ENCODE peak calls at places on chromosomes 16 and 17, in four cellular contexts. J, Y, M and P are unnamed samples. For H3K36me3, the result is how much of the 10 kb centered on the place peaks cover.

GRCh38 chr16:84065536-84066132 is 23.0 kb upstream of the SLC38A8 start:
- DNase-seq in J (peak), Y (peak), M (peak), P (peak)

GRCh38 chr16:50491516-50491915 is 56.7 kb upstream of the NKD1 start:
- DNase-seq in J (no peak), Y (no peak), M (no peak), P (no peak)

GRCh38 chr17:77423589-77424451 is 283.1 kb downstream of the SEC14L1 start:
- DNase-seq in J (peak), Y (peak), M (peak), P (peak)

GRCh38 chr17:69457603-69458002 is 43.1 kb downstream of the MAP2K6 start:
- DNase-seq in J (no peak), Y (no peak), M (no peak), P (no peak)

GRCh38 chr16:56603589-56603988 is 4.8 kb upstream of the MT2A start:
- DNase-seq in J (no peak), Y (peak), M (peak), P (no peak)

GRCh38 chr16:20971420-20971819 is 70.8 kb downstream of the LYRM1 start:
- DNase-seq in J (no peak), Y (no peak), M (no peak), P (no peak)

GRCh38 chr17:49146620-49147306 is 14.2 kb downstream of the B4GALNT2 start:
- DNase-seq in J (peak), Y (peak), M (peak), P (peak)

GRCh38 chr17:7042507-7043194 is 1.2 kb downstream of the SLC16A11 start:
- DNase-seq in J (no peak), Y (no peak), M (no peak), P (no peak)

GRCh38 chr17:29378495-29378894 is 11.7 kb upstream of the TAOK1 start:
- DNase-seq in J (no peak), Y (no peak), M (no peak), P (no peak)

GRCh38 chr17:27741361-27741861 is 58.9 kb downstream of the NOS2 start:
- DNase-seq in J (peak), Y (peak), M (peak), P (no peak)

GRCh38 chr16:55645986-55646385 is 9.8 kb upstream of the SLC6A2 start:
- DNase-seq in J (no peak), Y (peak), M (no peak), P (no peak)

GRCh38 chr17:21019976-21020575 is 22.7 kb downstream of the USP22 start:
- DNase-seq in J (no peak), Y (no peak), M (no peak), P (no peak)

GRCh38 chr16:23950898-23951297 is 115.1 kb downstream of the PRKCB start:
- DNase-seq in J (no peak), Y (no peak), M (no peak), P (no peak)

GRCh38 chr17:8188408-8188839 is 1.6 kb downstream of the BORCS6 start:
- DNase-seq in J (no peak), Y (no peak), M (no peak), P (no peak)

GRCh38 chr16:21603920-21604319 is 4.5 kb downstream of the METTL9 start:
- DNase-seq in J (peak), Y (peak), M (peak), P (peak)

GRCh38 chr16:19344980-19345379 is 59.4 kb downstream of the CLEC19A start:
- DNase-seq in J (no peak), Y (no peak), M (no peak), P (no peak)

GRCh38 chr17:44807817-44808155 is 22.3 kb downstream of the GJC1 start:
- DNase-seq in J (no peak), Y (no peak), M (no peak), P (no peak)

GRCh38 chr16:23048164-23048563 is 101.1 kb downstream of the USP31 start:
- DNase-seq in J (no peak), Y (no peak), M (no peak), P (no peak)

GRCh38 chr16:61887903-61888302 is 148.3 kb downstream of the CDH8 start:
- DNase-seq in J (peak), Y (peak), M (no peak), P (no peak)

GRCh38 chr17:57104461-57105175 is 19.6 kb downstream of the AKAP1 start:
- DNase-seq in J (peak), Y (peak), M (peak), P (peak)

GRCh38 chr16:56632160-56632847 is at the start of gene MT1M:
- DNase-seq in J (no peak), Y (peak), M (no peak), P (peak)

GRCh38 chr17:60901806-60902205 is 224.2 kb downstream of the BCAS3 start:
- DNase-seq in J (peak), Y (peak), M (peak), P (peak)

GRCh38 chr16:21088646-21089538 is 61.8 kb downstream of the DNAH3 start:
- DNase-seq in J (peak), Y (peak), M (peak), P (peak)

DNA sequence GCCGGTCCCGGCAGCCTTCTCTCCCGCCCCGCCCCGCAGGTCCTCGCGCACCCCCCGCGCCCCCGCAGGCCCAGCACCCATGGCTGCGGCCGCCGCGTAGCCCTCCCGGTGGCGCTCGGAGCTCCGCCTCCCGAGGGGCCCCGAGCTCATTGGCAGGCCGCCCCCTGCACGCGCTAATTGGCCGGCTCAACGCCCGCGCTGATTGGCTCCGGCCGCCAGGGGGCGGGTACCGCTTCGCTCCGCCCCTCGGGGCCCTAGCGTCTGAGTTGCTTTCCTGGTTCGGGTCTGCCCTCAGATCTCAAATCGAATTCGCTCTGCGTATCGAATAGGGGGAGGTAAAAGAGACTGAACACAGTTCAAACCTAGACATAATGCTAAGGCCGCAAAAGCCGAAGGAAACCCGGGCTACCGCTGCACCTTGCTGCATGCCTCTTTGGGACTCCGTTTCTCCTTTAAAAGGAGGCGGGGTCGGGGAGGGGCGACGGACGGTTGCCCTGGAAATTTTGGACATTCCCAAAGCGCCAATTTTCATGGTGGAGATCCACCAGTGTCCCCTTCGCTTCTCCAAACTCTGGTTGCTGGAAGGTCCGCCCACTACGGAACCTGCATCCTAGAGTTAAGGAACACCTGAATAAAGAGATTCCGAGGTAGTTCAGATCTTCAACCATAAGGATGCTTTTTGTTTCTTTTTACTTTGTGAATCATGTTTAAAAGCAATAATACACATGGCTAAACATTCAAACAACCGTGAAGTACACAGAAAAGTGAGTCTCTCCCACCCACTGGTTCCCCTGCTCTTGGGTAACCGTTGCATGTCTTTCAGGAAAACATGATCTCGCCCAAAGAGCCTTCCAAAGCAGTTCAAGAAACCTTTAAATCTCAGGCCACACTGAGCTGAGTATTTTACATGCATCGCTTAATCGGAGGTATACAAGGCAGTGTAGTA is at the start of gene DEXI:
- DNase-seq in J (peak), Y (peak), M (peak), P (peak)
- H2AFZ ChIP-seq in J (peak), Y (peak), M (peak), P (peak)

DNA sequence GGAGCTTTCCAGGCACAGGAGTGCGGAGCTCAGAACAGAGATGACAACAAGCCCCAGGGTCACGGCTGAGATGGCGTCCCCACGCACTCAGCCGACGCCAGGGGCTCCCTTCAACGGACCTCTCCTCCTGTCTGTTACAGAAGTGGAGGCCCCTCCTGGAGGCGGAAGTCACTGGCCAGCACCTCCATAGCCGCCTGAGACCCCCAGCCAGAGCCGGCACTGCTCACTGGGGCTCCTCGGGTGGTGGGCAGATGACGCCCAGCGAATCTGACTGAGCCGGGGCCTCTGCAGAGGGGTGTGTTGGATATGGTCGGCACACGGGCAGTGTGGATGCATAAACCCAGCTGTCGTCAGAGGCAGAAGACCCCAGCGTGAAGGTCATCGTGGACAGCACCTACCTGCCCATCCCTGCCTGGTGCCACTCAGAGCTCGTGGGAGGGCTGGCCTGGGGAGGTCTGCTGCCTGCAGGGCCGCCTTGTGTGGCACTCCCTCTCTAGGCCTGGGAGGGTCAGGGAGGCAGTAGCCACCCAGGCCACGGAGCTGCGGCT is 20.0 kb downstream of the NDUFAF8 start:
- DNase-seq in J (no peak), Y (no peak), M (no peak), P (no peak)
- H3K36me3 ChIP-seq in J (under half), Y (under half), M (half or more), P (under half)

DNA sequence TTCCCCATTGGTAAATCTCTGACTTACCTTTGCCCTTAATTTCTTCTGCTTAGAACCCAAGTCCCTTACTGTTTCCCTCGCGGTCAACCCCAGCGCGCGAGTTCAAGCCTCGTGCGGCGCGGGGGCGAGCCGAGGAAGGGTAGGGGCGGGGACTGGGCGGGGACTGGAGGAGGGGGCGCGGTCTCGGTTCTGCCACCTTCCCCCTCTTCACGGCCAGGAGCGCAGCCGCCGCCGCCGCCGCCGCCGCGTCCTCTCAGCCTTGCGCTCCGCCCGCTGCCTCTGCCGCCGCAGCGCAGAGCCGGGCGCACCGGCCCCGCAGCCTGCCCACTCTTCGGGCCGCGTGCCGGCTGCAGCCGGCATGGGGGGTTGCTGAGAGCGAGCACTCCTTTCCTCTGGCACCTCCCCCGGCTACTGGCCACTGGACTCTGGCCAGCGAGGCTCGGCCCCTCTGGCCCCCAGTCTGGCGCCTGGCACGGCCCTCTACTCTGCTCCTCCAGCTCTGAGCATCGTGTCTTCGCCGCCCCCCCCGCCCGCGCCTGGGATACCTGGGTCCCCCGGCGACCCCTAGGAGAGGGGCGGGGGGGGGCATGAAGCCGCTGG is at the start of gene RAPGEFL1:
- DNase-seq in J (peak), Y (peak), M (peak), P (peak)
- H2AFZ ChIP-seq in J (no peak), Y (no peak), M (peak), P (peak)

GRCh38 chr17:78961571-78961970 is 18.2 kb downstream of the LGALS3BP start:
- DNase-seq in J (no peak), Y (no peak), M (no peak), P (no peak)
- H3K36me3 ChIP-seq in J (under half), Y (under half), M (under half), P (under half)

GRCh38 chr17:81097134-81097942 is 62.4 kb downstream of the BAIAP2 start:
- DNase-seq in J (peak), Y (peak), M (peak), P (peak)
- H2AFZ ChIP-seq in J (peak), Y (peak), M (peak), P (peak)

GRCh38 chr17:75729351-75729750 is 8.1 kb downstream of the ITGB4 start:
- DNase-seq in J (no peak), Y (no peak), M (no peak), P (peak)
- H3K36me3 ChIP-seq in J (under half), Y (under half), M (under half), P (under half)

GRCh38 chr17:51029568-51030463 is 90.9 kb downstream of the SPAG9 start:
- DNase-seq in J (no peak), Y (peak), M (peak), P (no peak)
- H2AFZ ChIP-seq in J (no peak), Y (peak), M (no peak), P (peak)

GRCh38 chr17:2700491-2701141 is 10.9 kb downstream of the CLUH start:
- DNase-seq in J (no peak), Y (no peak), M (no peak), P (peak)

GRCh38 chr17:2703606-2704005 is 8.0 kb downstream of the CLUH start:
- DNase-seq in J (no peak), Y (no peak), M (no peak), P (no peak)

GRCh38 chr17:2701161-2701995 is 10.2 kb downstream of the CLUH start:
- DNase-seq in J (no peak), Y (no peak), M (no peak), P (peak)

GRCh38 chr17:2703181-2703580 is 8.4 kb downstream of the CLUH start:
- DNase-seq in J (no peak), Y (no peak), M (no peak), P (peak)

GRCh38 chr17:2701996-2702741 is 9.4 kb downstream of the CLUH start:
- DNase-seq in J (no peak), Y (no peak), M (no peak), P (peak)
- H3K36me3 ChIP-seq in J (under half), Y (under half), M (under half), P (under half)

DNA sequence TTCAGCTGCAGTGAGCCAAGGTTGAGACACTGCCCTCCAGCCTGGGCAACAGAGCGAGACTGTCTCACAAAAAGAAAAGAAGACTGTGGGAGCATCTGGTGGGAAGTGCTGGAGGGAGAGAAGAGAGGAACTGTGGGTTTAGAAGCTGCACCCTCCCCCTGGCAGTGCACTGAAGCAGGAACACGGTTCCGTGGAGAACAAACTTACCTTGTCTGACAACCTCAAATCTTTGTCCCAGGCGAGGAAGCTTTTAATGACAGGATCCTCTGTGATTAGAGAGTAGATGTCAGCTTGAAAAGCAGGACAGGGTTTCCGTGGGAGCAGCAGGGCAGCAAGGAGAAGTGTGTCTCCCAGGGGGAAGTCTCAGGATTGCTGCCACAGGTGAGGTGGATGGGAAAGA is 22.7 kb downstream of the PRR11 start:
- DNase-seq in J (no peak), Y (no peak), M (no peak), P (no peak)
- H2AFZ ChIP-seq in J (no peak), Y (no peak), M (peak), P (peak)